ENCODE peak calls at places on chromosomes 5 and 9, in five cellular contexts. U is transverse colon, B is suprapubic skin, N is aorta, M is PC-3. L is an unnamed sample. For H3K9me3, the result is how much of the 10 kb centered on the place peaks cover.

GRCh38 chr9:135610290-135611141 is 28.8 kb downstream of the GLT6D1 start:
- DNase-seq in U (no peak), B (peak), N (no peak), M (no peak), L (no peak)

GRCh38 chr9:93156475-93157008 is 22.5 kb upstream of the NINJ1 start:
- DNase-seq in U (no peak), B (no peak), N (no peak), M (no peak), L (no peak)

GRCh38 chr9:121369595-121370265 is at the start of gene STOM:
- DNase-seq in U (peak), B (peak), N (peak), M (peak), L (no peak)

GRCh38 chr5:117604845-117605244 is 1030.2 kb upstream of the SEMA6A start:
- DNase-seq in U (no peak), B (no peak), N (no peak), M (no peak), L (no peak)

GRCh38 chr5:32339198-32339597 is 26.5 kb upstream of the MTMR12 start:
- DNase-seq in U (no peak), B (no peak), N (no peak), M (peak), L (no peak)

GRCh38 chr9:88957526-88957925 is 33.7 kb upstream of the S1PR3 start:
- DNase-seq in U (no peak), B (no peak), N (no peak), M (no peak), L (no peak)

GRCh38 chr9:111003182-111003581 is 35.1 kb downstream of the LPAR1 start:
- DNase-seq in U (no peak), B (no peak), N (no peak), M (no peak), L (no peak)

GRCh38 chr9:94676446-94677148 is 37.3 kb upstream of the FBP1 start:
- DNase-seq in U (no peak), B (no peak), N (no peak), M (no peak), L (no peak)

GRCh38 chr5:71693828-71694427 is 25.1 kb upstream of the CARTPT start:
- DNase-seq in U (no peak), B (no peak), N (no peak), M (no peak), L (no peak)

GRCh38 chr9:112061152-112061740 is 113.9 kb downstream of the SUSD1 start:
- DNase-seq in U (peak), B (no peak), N (peak), M (peak), L (peak)

GRCh38 chr5:120621339-120621738 is 157.2 kb downstream of the PRR16 start:
- DNase-seq in U (no peak), B (no peak), N (no peak), M (no peak), L (no peak)

DNA sequence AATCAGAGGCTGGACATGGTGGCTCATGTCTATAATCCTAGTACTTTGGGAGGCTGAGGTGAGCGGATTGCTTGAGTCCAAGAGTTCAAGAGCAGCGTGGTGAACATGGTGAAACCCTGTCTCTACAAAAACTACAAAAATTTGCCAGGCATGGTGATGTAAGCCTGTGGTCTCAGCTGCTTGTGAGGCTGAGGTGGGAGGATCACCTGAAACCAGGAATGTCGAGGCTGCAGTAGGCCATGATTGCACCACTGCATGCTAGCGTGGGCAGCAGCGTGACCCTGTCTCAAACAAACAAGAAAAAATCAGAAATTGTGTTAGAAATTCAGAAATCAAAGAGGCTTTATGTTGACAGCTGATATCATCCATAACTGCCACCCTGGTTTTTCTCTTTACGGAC is 21.4 kb downstream of the JMY start:
- DNase-seq in U (no peak), B (no peak), N (no peak), M (no peak), L (no peak)
- H3K9me3 ChIP-seq in U (under half), B (under half), N (under half), M (under half), L (under half)

GRCh38 chr5:64457846-64458245 is 48.0 kb upstream of the RGS7BP start:
- DNase-seq in U (no peak), B (no peak), N (no peak), M (peak), L (no peak)
- H3K9me3 ChIP-seq in U (under half), B (under half), N (under half), M (under half), L (under half)

GRCh38 chr5:2293906-2294305 is 411.2 kb upstream of the IRX4 start:
- DNase-seq in U (no peak), B (no peak), N (no peak), M (no peak), L (no peak)

GRCh38 chr5:2288466-2288865 is 405.7 kb upstream of the IRX4 start:
- DNase-seq in U (no peak), B (no peak), N (no peak), M (no peak), L (no peak)

GRCh38 chr5:2288968-2289367 is 406.2 kb upstream of the IRX4 start:
- DNase-seq in U (no peak), B (no peak), N (no peak), M (no peak), L (no peak)

GRCh38 chr5:2289380-2289779 is 406.7 kb upstream of the IRX4 start:
- DNase-seq in U (no peak), B (no peak), N (no peak), M (no peak), L (no peak)

GRCh38 chr5:2291146-2291840 is 408.6 kb upstream of the IRX4 start:
- DNase-seq in U (no peak), B (peak), N (no peak), M (no peak), L (no peak)
- H3K9me3 ChIP-seq in U (under half), B (under half), N (under half), M (under half), L (under half)

GRCh38 chr5:141258464-141258863 is 13.3 kb downstream of the PCDHB15 start:
- DNase-seq in U (no peak), B (no peak), N (no peak), M (no peak), L (no peak)
- H3K9me3 ChIP-seq in U (half or more), B (half or more), N (under half), M (under half), L (under half)

GRCh38 chr5:34982823-34983222 is 53.5 kb downstream of the DNAJC21 start:
- DNase-seq in U (no peak), B (no peak), N (no peak), M (no peak), L (no peak)
- H3K9me3 ChIP-seq in U (under half), B (under half), N (under half), M (under half), L (under half)

DNA sequence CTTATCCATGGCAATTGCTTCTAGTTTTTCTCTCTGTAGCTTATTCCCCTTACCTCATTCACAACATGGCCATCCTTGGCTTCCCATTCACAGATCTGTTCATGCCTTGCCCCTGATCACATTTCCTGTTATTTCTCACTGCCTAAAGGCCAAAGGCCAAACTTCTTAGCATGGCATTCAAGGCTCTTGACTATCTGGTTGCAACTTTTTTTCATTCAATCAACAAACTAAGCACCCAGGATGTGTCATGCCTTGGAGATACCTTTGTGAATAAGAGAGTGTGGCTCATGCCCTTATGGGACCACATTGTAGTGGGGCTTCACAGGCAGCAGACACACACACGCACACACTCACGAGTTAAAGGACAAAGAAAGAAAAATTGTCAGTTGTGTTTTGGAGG is 27.6 kb downstream of the FGF1 start:
- DNase-seq in U (no peak), B (peak), N (no peak), M (no peak), L (no peak)
- H3K9me3 ChIP-seq in U (under half), B (under half), N (under half), M (under half), L (under half)

GRCh38 chr5:179122411-179123108 is 62.4 kb downstream of the ZNF354C start:
- DNase-seq in U (no peak), B (peak), N (no peak), M (no peak), L (peak)
- H3K9me3 ChIP-seq in U (under half), B (under half), N (under half), M (under half), L (half or more)

DNA sequence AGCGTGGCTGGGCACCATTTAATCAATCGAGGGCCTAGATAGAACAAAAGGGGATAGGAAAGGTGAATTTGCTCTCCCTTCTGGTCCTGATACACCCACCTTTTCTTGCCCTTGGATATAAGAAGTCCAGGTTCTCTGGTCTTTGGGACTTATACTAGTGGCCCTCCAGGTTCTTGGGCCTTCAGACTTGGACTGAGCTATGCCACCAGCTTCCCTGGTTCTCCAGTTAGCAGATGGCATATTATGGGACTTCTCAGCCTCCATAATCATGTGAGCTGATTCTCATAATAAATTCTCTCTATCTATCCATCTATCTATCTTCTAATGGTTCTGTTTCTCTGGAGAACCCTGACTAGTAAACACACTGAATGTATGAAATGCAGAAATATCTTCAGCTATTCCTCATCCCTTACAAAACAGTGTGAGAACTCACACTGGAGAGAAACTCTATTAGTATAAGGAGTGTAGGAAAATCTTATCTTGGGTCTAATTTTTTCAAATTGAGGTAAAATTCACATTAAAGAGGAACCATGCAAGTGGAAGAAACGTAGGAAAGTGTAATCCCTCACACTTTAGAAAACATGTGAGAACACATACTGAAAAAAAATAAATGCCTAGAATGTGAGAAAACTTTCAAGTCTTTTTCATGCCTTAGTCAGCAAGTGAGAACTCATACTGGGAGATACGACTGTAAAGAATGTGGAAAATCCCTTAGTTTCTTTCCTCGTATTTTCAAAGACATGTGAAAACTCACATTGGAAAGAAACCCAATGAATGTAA is 15.5 kb downstream of the PCDHB15 start:
- DNase-seq in U (no peak), B (no peak), N (no peak), M (peak), L (no peak)
- H3K9me3 ChIP-seq in U (half or more), B (half or more), N (under half), M (under half), L (under half)

DNA sequence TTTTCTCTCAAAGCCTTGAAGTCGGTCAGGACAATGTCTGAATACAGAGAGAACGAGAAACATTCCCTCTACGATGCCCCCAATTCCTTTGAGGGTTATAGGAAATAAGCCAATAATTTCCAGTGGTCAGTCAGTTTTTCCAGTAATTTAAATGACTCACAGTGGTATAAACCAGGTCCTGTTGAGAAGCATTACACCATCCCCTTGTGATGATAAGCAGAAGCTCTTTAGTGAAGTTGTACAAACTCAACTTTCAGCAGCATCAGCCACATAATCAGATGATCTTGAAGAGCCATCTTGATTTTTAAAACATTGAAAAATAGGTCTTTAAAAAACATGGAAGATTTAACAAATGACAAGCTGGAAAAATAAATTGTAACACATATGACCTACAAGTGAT is 173.9 kb upstream of the ZNF462 start:
- DNase-seq in U (no peak), B (no peak), N (no peak), M (no peak), L (no peak)
- H3K9me3 ChIP-seq in U (under half), B (under half), N (under half), M (under half), L (under half)

DNA sequence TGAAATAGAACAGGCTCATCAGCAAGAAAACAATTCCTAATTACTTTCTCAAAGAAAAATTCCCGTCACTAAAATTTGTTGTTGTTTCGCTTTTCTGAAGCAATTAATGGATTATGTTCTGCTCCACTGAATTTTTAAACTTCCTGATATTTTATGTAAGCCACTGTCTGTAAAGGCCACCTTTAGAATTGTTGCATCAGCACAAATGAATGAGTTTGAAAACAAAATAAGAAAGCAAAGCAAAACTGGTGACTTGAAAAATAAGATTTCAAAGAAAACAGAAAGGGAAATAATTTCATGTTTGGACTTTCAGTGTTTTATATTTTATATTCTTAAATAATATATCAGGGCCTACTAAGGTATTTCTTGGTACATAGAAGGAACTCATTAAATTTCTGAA is 636.3 kb upstream of the TYRP1 start:
- DNase-seq in U (no peak), B (no peak), N (no peak), M (no peak), L (no peak)
- H3K9me3 ChIP-seq in U (under half), B (under half), N (under half), M (under half), L (under half)